ENCODE peak calls at places on chromosomes 7 and 10, in six cellular contexts. E is coronary artery; L is omental fat pad; X is ovary; U is hepatocyte; I is activated CD8-positive, alpha-beta T cell treated with anti-CD3 and anti-CD28 coated beads for 36 hours. B is an unnamed sample.

GRCh38 chr10:124916098-124916584 is 25.8 kb upstream of the ZRANB1 start:
- DNase-seq in E (no peak), L (no peak), X (no peak), U (peak; percentile 39), I (no peak), B (no peak)

GRCh38 chr10:72426982-72427381 is 72.3 kb upstream of the DNAJB12 start:
- DNase-seq in E (no peak), L (no peak), X (no peak), U (no peak), I (no peak), B (no peak)

GRCh38 chr10:116403740-116404250 is 23.9 kb upstream of the PNLIPRP3 start:
- DNase-seq in E (no peak), L (no peak), X (no peak), U (no peak), I (no peak), B (no peak)

GRCh38 chr7:137820156-137820555 is 26.6 kb downstream of the DGKI start:
- DNase-seq in E (no peak), L (no peak), X (no peak), U (no peak), I (no peak), B (no peak)

GRCh38 chr10:30752481-30752881 is 122.9 kb upstream of the LYZL2 start:
- DNase-seq in E (no peak), L (no peak), X (no peak), U (no peak), I (no peak), B (no peak)

GRCh38 chr7:32155712-32156111 is 85.5 kb upstream of the PDE1C start:
- DNase-seq in E (no peak), L (no peak), X (no peak), U (no peak), I (no peak), B (no peak)

GRCh38 chr7:2425749-2426148 is 22.3 kb downstream of the CHST12 start:
- DNase-seq in E (no peak), L (no peak), X (no peak), U (no peak), I (no peak), B (no peak)

GRCh38 chr10:49359349-49360231 is 36.3 kb downstream of the DRGX start:
- DNase-seq in E (no peak), L (no peak), X (no peak), U (no peak), I (no peak), B (no peak)

GRCh38 chr10:26043469-26043868 is 109.4 kb downstream of the MYO3A start:
- DNase-seq in E (no peak), L (no peak), X (no peak), U (no peak), I (no peak), B (no peak)

GRCh38 chr7:90824386-90825307 is 228.5 kb downstream of the CDK14 start:
- DNase-seq in E (no peak), L (no peak), X (no peak), U (no peak), I (no peak), B (no peak)

DNA sequence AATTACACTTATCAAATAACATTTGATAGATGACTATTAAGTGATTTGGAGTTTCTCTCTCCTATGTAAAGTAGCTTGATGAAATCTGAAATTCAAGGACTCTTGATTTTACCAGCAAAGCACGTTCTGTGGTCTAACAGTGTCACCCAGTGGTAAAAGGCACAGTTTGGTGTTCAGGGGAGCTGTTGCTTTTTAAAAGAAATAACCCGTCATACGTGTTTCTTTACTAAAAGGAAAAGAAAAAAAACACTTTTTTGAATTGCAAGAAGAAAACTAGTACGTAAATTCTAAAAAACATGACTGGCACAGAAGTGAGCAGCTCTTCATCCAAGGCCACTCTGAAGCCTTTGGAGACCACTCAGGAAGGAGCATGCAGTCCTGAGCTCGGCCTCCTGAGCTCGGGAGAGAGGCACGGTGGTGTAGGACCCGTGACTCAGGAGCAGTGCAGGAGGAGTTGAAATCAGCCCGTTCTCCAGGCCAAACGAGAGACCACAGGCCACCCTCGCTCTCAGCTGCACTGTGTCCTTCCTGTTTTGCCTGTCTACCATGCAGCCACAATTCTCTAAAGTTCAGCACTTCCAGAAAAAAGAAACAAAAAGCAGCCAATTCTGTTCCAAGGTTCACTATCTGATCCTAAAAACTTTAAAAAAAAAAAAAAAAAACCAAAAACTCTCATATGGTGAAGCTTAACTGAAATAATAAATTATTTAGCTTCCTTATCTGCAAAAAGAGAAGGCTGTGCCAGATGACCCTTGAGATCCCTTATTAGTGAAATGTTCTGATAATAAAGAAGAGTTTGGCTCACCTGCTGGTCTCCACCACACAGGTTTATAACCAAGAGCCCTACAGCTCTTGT is 212.6 kb upstream of the FRMD4A start:
- DNase-seq in E (no peak), L (no peak), X (no peak), U (no peak), I (peak; percentile 60), B (no peak)
- TF ChIP-seq CTCF in E (no peak), L (no peak), X (peak; percentile 27), U (peak; percentile 50), I (peak; percentile 32), B (no peak)

DNA sequence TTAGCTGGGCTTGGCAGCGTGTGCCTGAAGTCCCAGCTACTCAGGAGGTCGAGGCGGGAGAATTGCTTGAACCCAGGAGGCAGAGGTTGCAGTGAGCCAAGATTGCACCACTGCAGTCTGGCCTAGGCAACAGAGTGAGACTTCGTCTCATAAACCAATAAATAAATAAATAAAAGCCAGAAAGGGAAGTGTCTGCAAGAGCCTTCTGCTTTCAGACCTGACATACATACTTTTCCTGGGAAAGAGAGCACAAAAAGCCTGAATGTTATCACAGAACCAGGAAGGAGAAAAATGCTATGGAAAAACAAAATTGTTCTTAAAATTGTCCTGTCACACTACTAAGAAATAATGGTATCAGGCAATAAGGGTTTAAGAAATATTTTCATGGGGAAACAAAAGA is 4.1 kb upstream of the KIF5B start:
- DNase-seq in E (no peak), L (no peak), X (no peak), U (no peak), I (no peak), B (no peak)
- TF ChIP-seq CTCF in E (no peak), L (no peak), X (no peak), U (no peak), I (no peak), B (no peak)

GRCh38 chr10:33327750-33328149 is 6.7 kb downstream of the NRP1 start:
- DNase-seq in E (no peak), L (no peak), X (no peak), U (no peak), I (no peak), B (no peak)
- TF ChIP-seq CTCF in E (no peak), L (no peak), X (no peak), U (peak; percentile 48), I (no peak), B (no peak)

GRCh38 chr10:75508239-75508813 is 76.9 kb downstream of the LRMDA start:
- DNase-seq in E (no peak), L (no peak), X (no peak), U (peak; percentile 54), I (no peak), B (no peak)

GRCh38 chr10:75508814-75509306 is 77.4 kb downstream of the LRMDA start:
- DNase-seq in E (no peak), L (no peak), X (no peak), U (peak; percentile 26), I (peak; percentile 13), B (no peak)

GRCh38 chr10:75513292-75513691 is 81.9 kb downstream of the LRMDA start:
- DNase-seq in E (no peak), L (no peak), X (no peak), U (no peak), I (no peak), B (no peak)

GRCh38 chr10:75512534-75512933 is 81.1 kb downstream of the LRMDA start:
- DNase-seq in E (no peak), L (no peak), X (no peak), U (peak; percentile 60), I (no peak), B (no peak)

DNA sequence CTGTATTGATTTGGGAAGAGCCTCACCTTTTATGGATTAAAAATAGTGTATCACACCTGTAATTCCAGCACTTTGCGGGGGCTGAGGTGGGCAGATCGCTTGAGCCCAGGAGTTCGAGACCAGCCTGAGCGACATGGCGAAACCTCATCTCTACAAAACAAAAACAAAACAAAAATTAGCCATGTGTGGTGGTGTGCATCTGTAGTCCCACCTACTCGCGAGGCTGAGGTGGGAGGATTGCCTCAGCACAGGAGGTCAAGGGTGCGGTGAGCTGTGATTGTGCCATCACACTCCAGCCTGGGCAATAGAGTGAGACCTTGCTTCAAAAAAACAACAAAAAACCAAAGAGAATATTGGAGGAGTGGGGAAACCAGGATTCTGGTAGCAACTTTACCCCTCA is 79.6 kb downstream of the LRMDA start:
- DNase-seq in E (no peak), L (no peak), X (no peak), U (no peak), I (no peak), B (no peak)
- TF ChIP-seq CTCF in E (no peak), L (no peak), X (no peak), U (no peak), I (no peak), B (no peak)

GRCh38 chr7:139065323-139065722 is 29.5 kb upstream of the ZC3HAV1L start:
- DNase-seq in E (no peak), L (no peak), X (no peak), U (no peak), I (no peak), B (no peak)
- TF ChIP-seq CTCF in E (no peak), L (no peak), X (no peak), U (no peak), I (no peak), B (no peak)

B was measured in mesothelial cell of epicardium.